ENCODE peak calls at places on chromosomes 12 and 14, in ten cellular contexts. One of them, this sample, is unnamed.

GRCh38 chr14:84566109-84566508 is 963.8 kb upstream of the FLRT2 start:
- DNase-seq in GM23248: no peak
- DNase-seq in stimulated activated naive CD8-positive, alpha-beta T cell treated with anti-CD3 and anti-CD28 coated beads, Interleukin-15, Interleukin-2, amounts not matched to agents 100 U/mL and 50 U/mL, for 24 hours: no peak
- DNase-seq in caudate nucleus: no peak
- DNase-seq in brain microvascular endothelial cell: no peak
- DNase-seq in Right ventricle myocardium superior: no peak
- DNase-seq in activated CD4-positive, alpha-beta T cell treated with anti-CD3 and anti-CD28 coated beads, Interleukin-2, amount 10 ng/mL, durations not matched to agents 7 days and 5 days: no peak
- DNase-seq in AG09309: no peak
- DNase-seq in iris pigment epithelial cell: no peak
- DNase-seq in WTC11: peak
- DNase-seq in this sample: no peak

GRCh38 chr14:98323850-98324249 is 948.1 kb downstream of the BCL11B start:
- DNase-seq in GM23248: no peak
- DNase-seq in stimulated activated naive CD8-positive, alpha-beta T cell treated with anti-CD3 and anti-CD28 coated beads, Interleukin-15, Interleukin-2, amounts not matched to agents 100 U/mL and 50 U/mL, for 24 hours: no peak
- DNase-seq in caudate nucleus: no peak
- DNase-seq in brain microvascular endothelial cell: no peak
- DNase-seq in Right ventricle myocardium superior: no peak
- DNase-seq in activated CD4-positive, alpha-beta T cell treated with anti-CD3 and anti-CD28 coated beads, Interleukin-2, amount 10 ng/mL, durations not matched to agents 7 days and 5 days: no peak
- DNase-seq in AG09309: no peak
- DNase-seq in iris pigment epithelial cell: no peak
- DNase-seq in WTC11: no peak
- DNase-seq in this sample: no peak

GRCh38 chr12:8527250-8528130 is 13.2 kb downstream of the CLEC4E start:
- DNase-seq in GM23248: no peak
- DNase-seq in stimulated activated naive CD8-positive, alpha-beta T cell treated with anti-CD3 and anti-CD28 coated beads, Interleukin-15, Interleukin-2, amounts not matched to agents 100 U/mL and 50 U/mL, for 24 hours: no peak
- DNase-seq in caudate nucleus: no peak
- DNase-seq in brain microvascular endothelial cell: no peak
- DNase-seq in Right ventricle myocardium superior: no peak
- DNase-seq in activated CD4-positive, alpha-beta T cell treated with anti-CD3 and anti-CD28 coated beads, Interleukin-2, amount 10 ng/mL, durations not matched to agents 7 days and 5 days: no peak
- DNase-seq in AG09309: no peak
- DNase-seq in iris pigment epithelial cell: no peak
- DNase-seq in WTC11: peak
- DNase-seq in this sample: no peak

GRCh38 chr12:104399750-104400612 is 56.8 kb upstream of the CHST11 start:
- DNase-seq in GM23248: no peak
- DNase-seq in stimulated activated naive CD8-positive, alpha-beta T cell treated with anti-CD3 and anti-CD28 coated beads, Interleukin-15, Interleukin-2, amounts not matched to agents 100 U/mL and 50 U/mL, for 24 hours: no peak
- DNase-seq in caudate nucleus: no peak
- DNase-seq in brain microvascular endothelial cell: no peak
- DNase-seq in Right ventricle myocardium superior: no peak
- DNase-seq in activated CD4-positive, alpha-beta T cell treated with anti-CD3 and anti-CD28 coated beads, Interleukin-2, amount 10 ng/mL, durations not matched to agents 7 days and 5 days: no peak
- DNase-seq in AG09309: no peak
- DNase-seq in iris pigment epithelial cell: no peak
- DNase-seq in WTC11: no peak
- DNase-seq in this sample: no peak

GRCh38 chr12:18439541-18439940 is 178.2 kb downstream of the PIK3C2G start:
- DNase-seq in GM23248: peak
- DNase-seq in stimulated activated naive CD8-positive, alpha-beta T cell treated with anti-CD3 and anti-CD28 coated beads, Interleukin-15, Interleukin-2, amounts not matched to agents 100 U/mL and 50 U/mL, for 24 hours: no peak
- DNase-seq in caudate nucleus: no peak
- DNase-seq in brain microvascular endothelial cell: no peak
- DNase-seq in Right ventricle myocardium superior: no peak
- DNase-seq in activated CD4-positive, alpha-beta T cell treated with anti-CD3 and anti-CD28 coated beads, Interleukin-2, amount 10 ng/mL, durations not matched to agents 7 days and 5 days: no peak
- DNase-seq in AG09309: no peak
- DNase-seq in iris pigment epithelial cell: peak
- DNase-seq in WTC11: no peak
- DNase-seq in this sample: peak

GRCh38 chr14:67493092-67493717 is 4.7 kb upstream of the TMEM229B start:
- DNase-seq in GM23248: no peak
- DNase-seq in stimulated activated naive CD8-positive, alpha-beta T cell treated with anti-CD3 and anti-CD28 coated beads, Interleukin-15, Interleukin-2, amounts not matched to agents 100 U/mL and 50 U/mL, for 24 hours: no peak
- DNase-seq in caudate nucleus: no peak
- DNase-seq in brain microvascular endothelial cell: no peak
- DNase-seq in Right ventricle myocardium superior: no peak
- DNase-seq in activated CD4-positive, alpha-beta T cell treated with anti-CD3 and anti-CD28 coated beads, Interleukin-2, amount 10 ng/mL, durations not matched to agents 7 days and 5 days: no peak
- DNase-seq in AG09309: no peak
- DNase-seq in iris pigment epithelial cell: no peak
- DNase-seq in WTC11: no peak
- DNase-seq in this sample: no peak

GRCh38 chr12:53602176-53602942 is 23.8 kb downstream of the ATF7 start:
- DNase-seq in GM23248: no peak
- DNase-seq in stimulated activated naive CD8-positive, alpha-beta T cell treated with anti-CD3 and anti-CD28 coated beads, Interleukin-15, Interleukin-2, amounts not matched to agents 100 U/mL and 50 U/mL, for 24 hours: no peak
- DNase-seq in caudate nucleus: no peak
- DNase-seq in brain microvascular endothelial cell: no peak
- DNase-seq in Right ventricle myocardium superior: no peak
- DNase-seq in activated CD4-positive, alpha-beta T cell treated with anti-CD3 and anti-CD28 coated beads, Interleukin-2, amount 10 ng/mL, durations not matched to agents 7 days and 5 days: no peak
- DNase-seq in AG09309: no peak
- DNase-seq in iris pigment epithelial cell: no peak
- DNase-seq in WTC11: no peak
- DNase-seq in this sample: no peak

GRCh38 chr12:111757361-111758119 is 9.2 kb upstream of the ALDH2 start:
- DNase-seq in GM23248: no peak
- DNase-seq in stimulated activated naive CD8-positive, alpha-beta T cell treated with anti-CD3 and anti-CD28 coated beads, Interleukin-15, Interleukin-2, amounts not matched to agents 100 U/mL and 50 U/mL, for 24 hours: no peak
- DNase-seq in caudate nucleus: peak
- DNase-seq in brain microvascular endothelial cell: peak
- DNase-seq in Right ventricle myocardium superior: peak
- DNase-seq in activated CD4-positive, alpha-beta T cell treated with anti-CD3 and anti-CD28 coated beads, Interleukin-2, amount 10 ng/mL, durations not matched to agents 7 days and 5 days: peak
- DNase-seq in AG09309: no peak
- DNase-seq in iris pigment epithelial cell: peak
- DNase-seq in WTC11: no peak
- DNase-seq in this sample: peak

GRCh38 chr12:121767525-121768016 is 25.9 kb downstream of the RHOF start:
- DNase-seq in GM23248: peak
- DNase-seq in stimulated activated naive CD8-positive, alpha-beta T cell treated with anti-CD3 and anti-CD28 coated beads, Interleukin-15, Interleukin-2, amounts not matched to agents 100 U/mL and 50 U/mL, for 24 hours: no peak
- DNase-seq in caudate nucleus: peak
- DNase-seq in brain microvascular endothelial cell: peak
- DNase-seq in Right ventricle myocardium superior: peak
- DNase-seq in activated CD4-positive, alpha-beta T cell treated with anti-CD3 and anti-CD28 coated beads, Interleukin-2, amount 10 ng/mL, durations not matched to agents 7 days and 5 days: no peak
- DNase-seq in AG09309: no peak
- DNase-seq in iris pigment epithelial cell: peak
- DNase-seq in WTC11: no peak
- DNase-seq in this sample: no peak

GRCh38 chr12:27123642-27124041 is 41.3 kb upstream of the C12orf71 start:
- DNase-seq in GM23248: peak
- DNase-seq in stimulated activated naive CD8-positive, alpha-beta T cell treated with anti-CD3 and anti-CD28 coated beads, Interleukin-15, Interleukin-2, amounts not matched to agents 100 U/mL and 50 U/mL, for 24 hours: no peak
- DNase-seq in caudate nucleus: no peak
- DNase-seq in brain microvascular endothelial cell: no peak
- DNase-seq in Right ventricle myocardium superior: no peak
- DNase-seq in activated CD4-positive, alpha-beta T cell treated with anti-CD3 and anti-CD28 coated beads, Interleukin-2, amount 10 ng/mL, durations not matched to agents 7 days and 5 days: no peak
- DNase-seq in AG09309: no peak
- DNase-seq in iris pigment epithelial cell: no peak
- DNase-seq in WTC11: no peak
- DNase-seq in this sample: peak

This sample was measured in amniotic epithelial cell.